ENCODE peak calls at places on chromosomes 6 and 20, in ten cellular contexts. N is heart left ventricle, F is lower lobe of right lung, U is fibroblast of lung, I is right lobe of liver, T is stomach, K is tibial nerve, V is MM.1S, H is cardiac muscle cell, O is HCT116. E is an unnamed sample. For H3K36me3 and H3K4me1, the result is how much of the 10 kb centered on the place peaks cover.

GRCh38 chr6:148435386-148435785 is 92.7 kb downstream of the SASH1 start:
- DNase-seq in N (no peak), F (no peak), U (peak), I (no peak), T (no peak), K (no peak), V (no peak), H (no peak), O (no peak), E (no peak)

GRCh38 chr6:2237001-2237400 is 8.4 kb downstream of the GMDS start:
- DNase-seq in N (no peak), F (no peak), U (peak), I (no peak), T (no peak), K (no peak), V (no peak), H (no peak), O (no peak), E (no peak)

GRCh38 chr6:95819939-95820338 is 195.8 kb upstream of the FUT9 start:
- DNase-seq in N (no peak), F (no peak), U (no peak), I (no peak), T (no peak), K (no peak), V (no peak), H (no peak), O (no peak), E (peak)

GRCh38 chr20:53578492-53579222 is 15.0 kb downstream of the ZNF217 start:
- DNase-seq in N (peak), F (no peak), U (peak), I (no peak), T (peak), K (no peak), V (peak), H (peak), O (peak), E (peak)

GRCh38 chr6:70725817-70726413 is 58.2 kb downstream of the SMAP1 start:
- DNase-seq in N (no peak), F (no peak), U (peak), I (no peak), T (no peak), K (no peak), V (peak), H (no peak), O (no peak), E (no peak)

GRCh38 chr6:79277109-79277508 is 42.6 kb upstream of the HMGN3 start:
- DNase-seq in N (no peak), F (no peak), U (peak), I (no peak), T (no peak), K (no peak), V (no peak), H (no peak), O (no peak), E (no peak)

GRCh38 chr6:130513770-130514169 is 148.0 kb downstream of the TMEM200A start:
- DNase-seq in N (no peak), F (no peak), U (peak), I (no peak), T (no peak), K (no peak), V (peak), H (no peak), O (no peak), E (no peak)

GRCh38 chr20:18190466-18191233 is 53.0 kb downstream of the KAT14 start:
- DNase-seq in N (no peak), F (no peak), U (no peak), I (no peak), T (no peak), K (no peak), V (no peak), H (no peak), O (no peak), E (peak)

GRCh38 chr20:41632896-41633295 is 14.7 kb upstream of the CHD6 start:
- DNase-seq in N (no peak), F (no peak), U (peak), I (no peak), T (no peak), K (no peak), V (no peak), H (no peak), O (no peak), E (no peak)

GRCh38 chr20:53281557-53282117 is 309.5 kb downstream of the TSHZ2 start:
- DNase-seq in N (no peak), F (no peak), U (no peak), I (no peak), T (no peak), K (no peak), V (no peak), H (no peak), O (no peak), E (peak)

GRCh38 chr6:32668226-32668747 is 1.8 kb upstream of the HLA-DQB1 start:
- DNase-seq in N (peak), F (peak), U (no peak), I (peak), T (peak), K (no peak), V (peak), H (peak), O (peak), E (peak)

GRCh38 chr6:4348462-4349112 is 213.2 kb upstream of the ECI2 start:
- DNase-seq in N (no peak), F (no peak), U (peak), I (no peak), T (peak), K (no peak), V (no peak), H (no peak), O (no peak), E (peak)

GRCh38 chr6:152529364-152529763 is 107.8 kb downstream of the SYNE1 start:
- DNase-seq in N (no peak), F (no peak), U (no peak), I (no peak), T (no peak), K (no peak), V (no peak), H (no peak), O (no peak), E (no peak)

GRCh38 chr6:137763861-137764260 is 103.2 kb upstream of the TNFAIP3 start:
- DNase-seq in N (no peak), F (no peak), U (no peak), I (no peak), T (no peak), K (no peak), V (no peak), H (no peak), O (no peak), E (no peak)

GRCh38 chr6:90393232-90393884 is 96.7 kb upstream of the BACH2 start:
- DNase-seq in N (peak), F (no peak), U (peak), I (no peak), T (peak), K (peak), V (peak), H (peak), O (peak), E (peak)

GRCh38 chr6:79076881-79077641 is 993 bp downstream of the PHIP start:
- DNase-seq in N (peak), F (peak), U (peak), I (peak), T (peak), K (peak), V (peak), H (peak), O (peak), E (peak)

GRCh38 chr6:121223930-121224329 is 110.3 kb downstream of the TBC1D32 start:
- DNase-seq in N (no peak), F (no peak), U (no peak), I (no peak), T (no peak), K (no peak), V (no peak), H (no peak), O (no peak), E (no peak)

GRCh38 chr6:121222656-121223055 is 111.6 kb downstream of the TBC1D32 start:
- DNase-seq in N (no peak), F (no peak), U (peak), I (no peak), T (no peak), K (no peak), V (no peak), H (no peak), O (no peak), E (no peak)

GRCh38 chr6:121223212-121223611 is 111.1 kb downstream of the TBC1D32 start:
- DNase-seq in N (no peak), F (no peak), U (no peak), I (no peak), T (no peak), K (no peak), V (no peak), H (no peak), O (no peak), E (no peak)
- H3K36me3 ChIP-seq in N (under half), F (under half), U (under half), I (under half), T (under half), K (under half), V (under half), H (under half), O (under half), E (under half)

GRCh38 chr6:39313526-39314272 is 520 bp downstream of the KCNK17 start:
- DNase-seq in N (no peak), F (peak), U (no peak), I (no peak), T (no peak), K (no peak), V (no peak), H (peak), O (no peak), E (peak)

GRCh38 chr6:39312912-39313525 is 1.2 kb downstream of the KCNK17 start:
- DNase-seq in N (no peak), F (no peak), U (no peak), I (peak), T (no peak), K (no peak), V (no peak), H (no peak), O (no peak), E (no peak)

GRCh38 chr6:39310542-39310941 is 3.7 kb downstream of the KCNK17 start:
- DNase-seq in N (no peak), F (no peak), U (no peak), I (no peak), T (no peak), K (no peak), V (no peak), H (no peak), O (no peak), E (no peak)

GRCh38 chr6:39307462-39307861 is 6.8 kb downstream of the KCNK17 start:
- DNase-seq in N (no peak), F (no peak), U (no peak), I (no peak), T (no peak), K (no peak), V (no peak), H (no peak), O (no peak), E (no peak)

GRCh38 chr6:39309942-39310531 is 4.2 kb downstream of the KCNK17 start:
- DNase-seq in N (peak), F (peak), U (peak), I (peak), T (peak), K (peak), V (peak), H (peak), O (peak), E (peak)
- TF ChIP-seq CTCF in N (peak), F (peak), U (peak), I (peak), T (no peak), K (peak), V (peak), H (peak), O (peak), E (peak)

DNA sequence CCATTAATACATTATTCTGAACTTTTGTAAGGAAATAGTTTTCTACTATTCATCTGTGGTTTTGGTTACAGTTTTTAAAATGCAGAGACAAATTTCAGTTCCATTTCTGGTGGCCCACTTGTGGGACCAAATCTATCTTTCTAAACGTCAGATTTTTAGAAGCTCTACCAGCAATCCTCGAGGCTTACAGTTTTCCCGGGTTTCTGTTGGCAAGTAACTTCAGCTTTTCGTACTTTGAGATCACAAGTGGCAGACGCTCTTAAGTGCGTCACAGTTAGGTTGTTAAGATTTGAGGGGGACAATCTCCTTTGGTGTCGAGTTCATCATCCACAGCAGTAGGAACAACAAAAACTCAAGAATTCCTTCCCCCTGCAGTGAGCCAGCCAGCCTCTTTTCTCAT is 60.0 kb downstream of the JARID2 start:
- DNase-seq in N (no peak), F (no peak), U (no peak), I (no peak), T (no peak), K (no peak), V (no peak), H (no peak), O (no peak), E (no peak)
- H3K4me1 ChIP-seq in N (under half), F (under half), U (under half), I (under half), T (half or more), K (under half), V (under half), H (under half), O (half or more), E (under half)

GRCh38 chr20:25219365-25219764 is 23.9 kb downstream of the ENTPD6 start:
- DNase-seq in N (no peak), F (no peak), U (no peak), I (no peak), T (no peak), K (no peak), V (no peak), H (no peak), O (no peak), E (no peak)
- H3K36me3 ChIP-seq in N (under half), F (half or more), U (under half), I (under half), T (half or more), K (under half), V (under half), H (under half), O (under half), E (half or more)

GRCh38 chr6:122178988-122179387 is 220.5 kb upstream of the HSF2 start:
- DNase-seq in N (no peak), F (no peak), U (no peak), I (no peak), T (no peak), K (no peak), V (no peak), H (no peak), O (no peak), E (no peak)

GRCh38 chr6:122184260-122184934 is 215.1 kb upstream of the HSF2 start:
- DNase-seq in N (no peak), F (no peak), U (peak), I (no peak), T (no peak), K (no peak), V (no peak), H (peak), O (peak), E (no peak)

DNA sequence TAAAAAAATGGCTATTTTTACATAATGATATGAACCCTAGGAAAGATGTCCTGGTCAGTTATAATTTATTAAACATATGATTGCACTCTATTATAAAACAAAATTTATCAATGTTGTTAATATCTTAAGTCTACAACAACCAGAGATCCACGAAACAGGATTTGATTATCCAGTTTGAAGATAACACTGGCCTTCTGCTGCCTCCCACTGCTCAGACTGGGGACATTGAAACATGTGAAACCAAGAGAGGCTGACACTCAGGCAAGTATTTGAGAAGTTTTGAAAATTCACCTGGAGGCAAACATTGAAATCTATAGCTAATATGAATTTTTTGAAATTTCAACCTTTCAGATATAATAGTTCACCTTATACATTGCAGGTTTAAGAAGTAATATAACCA is 219.3 kb upstream of the HSF2 start:
- DNase-seq in N (peak), F (no peak), U (peak), I (no peak), T (no peak), K (no peak), V (no peak), H (no peak), O (no peak), E (no peak)
- TF ChIP-seq CTCF in N (peak), F (no peak), U (peak), I (no peak), T (no peak), K (no peak), V (no peak), H (no peak), O (peak), E (peak)